ENCODE peak calls at places on chromosome 11, in eight cellular contexts. J, W, C, N, O, E, I and X are unnamed samples.

GRCh38 chr11:103935219-103935618 is 101.2 kb upstream of the DDI1 start:
- DNase-seq in O (no peak), C (no peak), I (no peak), W (no peak), N (no peak), J (no peak), E (no peak), X (no peak)

GRCh38 chr11:13970986-13971385 is 8.5 kb downstream of the SPON1 start:
- DNase-seq in C (peak), J (no peak), E (peak), O (peak), N (peak), I (peak), W (no peak), X (no peak)

GRCh38 chr11:134282121-134283045 is 6.2 kb downstream of the GLB1L3 start:
- DNase-seq in N (no peak), E (no peak), J (no peak), O (no peak), W (no peak), I (peak), C (no peak), X (no peak)

GRCh38 chr11:45872513-45873356 is 12.7 kb upstream of the MAPK8IP1 start:
- DNase-seq in E (no peak), J (no peak), N (peak), C (peak), I (peak), W (peak), O (peak), X (no peak)

GRCh38 chr11:122556605-122557004 is 98.9 kb upstream of the UBASH3B start:
- DNase-seq in N (no peak), O (no peak), I (no peak), C (no peak), E (peak), J (no peak), W (peak), X (no peak)

GRCh38 chr11:45098929-45099328 is 47.5 kb upstream of the PRDM11 start:
- DNase-seq in O (peak), E (no peak), W (no peak), N (no peak), C (no peak), I (no peak), J (no peak), X (peak)

GRCh38 chr11:40188848-40189247 is 1270.6 kb downstream of the LRRC4C start:
- DNase-seq in W (no peak), N (no peak), O (no peak), I (peak), J (no peak), E (no peak), C (peak), X (no peak)

GRCh38 chr11:79932612-79933011 is 491.8 kb upstream of the TENM4 start:
- DNase-seq in C (no peak), O (no peak), J (no peak), I (no peak), N (no peak), W (no peak), E (no peak), X (no peak)

GRCh38 chr11:68641880-68642279 is 42.5 kb upstream of the GAL start:
- DNase-seq in C (no peak), E (no peak), N (no peak), O (peak), I (no peak), W (no peak), J (no peak), X (no peak)

GRCh38 chr11:77196961-77197360 is 68.9 kb downstream of the MYO7A start:
- DNase-seq in I (no peak), N (no peak), C (no peak), O (no peak), W (peak), E (no peak), J (no peak), X (no peak)

GRCh38 chr11:11843233-11843632 is 1.5 kb downstream of the USP47 start:
- DNase-seq in E (no peak), W (no peak), N (peak), O (no peak), C (peak), I (no peak), J (peak), X (no peak)

GRCh38 chr11:69750875-69751597 is 24.1 kb downstream of the FGF4 start:
- DNase-seq in C (no peak), N (no peak), W (no peak), J (no peak), I (no peak), O (no peak), E (no peak), X (no peak)

GRCh38 chr11:118055966-118056365 is 20.9 kb upstream of the TMPRSS4 start:
- DNase-seq in E (peak), W (no peak), J (no peak), I (no peak), N (no peak), C (no peak), O (no peak), X (peak)

GRCh38 chr11:64614927-64615326 is 23.9 kb downstream of the SLC22A12 start:
- DNase-seq in J (no peak), W (no peak), N (no peak), O (no peak), C (no peak), I (no peak), E (no peak), X (no peak)

GRCh38 chr11:44992181-44992582 is 41.5 kb upstream of the TP53I11 start:
- DNase-seq in E (no peak), C (no peak), W (no peak), J (no peak), I (peak), N (no peak), O (no peak), X (peak)

GRCh38 chr11:105673089-105673488 is 63.2 kb downstream of the GRIA4 start:
- DNase-seq in I (no peak), N (no peak), J (no peak), W (no peak), C (peak), E (no peak), O (no peak), X (no peak)

GRCh38 chr11:105297463-105297862 is 157.9 kb upstream of the CARD18 start:
- DNase-seq in E (no peak), W (no peak), C (no peak), N (no peak), J (no peak), I (no peak), O (no peak), X (no peak)

GRCh38 chr11:59114344-59114743 is 7.3 kb downstream of the FAM111B start:
- DNase-seq in J (no peak), C (no peak), O (no peak), N (no peak), W (no peak), E (no peak), I (no peak), X (no peak)

GRCh38 chr11:6611092-6612007 is 666 bp downstream of the TAF10 start:
- DNase-seq in I (no peak), C (no peak), J (no peak), E (peak), W (peak), O (no peak), N (no peak), X (no peak)

GRCh38 chr11:3855808-3856491 is 486 bp downstream of the STIM1 start:
- DNase-seq in O (no peak), W (peak), C (no peak), I (peak), E (peak), J (no peak), N (peak), X (peak)

DNA sequence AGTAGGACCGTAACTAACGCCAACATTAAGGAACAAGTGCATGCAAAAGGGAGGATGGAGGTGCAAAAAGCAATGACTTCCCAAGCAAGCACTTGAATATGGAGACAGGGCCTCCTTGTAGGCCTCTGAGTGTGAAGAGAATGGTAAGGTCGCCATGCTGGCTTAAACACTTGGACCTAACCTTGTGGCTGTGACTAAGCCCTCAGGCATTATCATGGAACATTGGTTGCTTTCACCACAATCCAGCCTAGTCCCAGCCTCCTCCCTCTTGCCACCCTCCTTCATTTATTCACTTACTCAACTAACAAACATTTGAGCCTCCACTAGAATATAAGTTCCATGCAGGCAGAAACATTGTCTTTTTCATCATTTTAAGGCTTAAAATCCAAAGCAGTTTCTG is 11.9 kb upstream of the SYTL2 start:
- DNase-seq in E (no peak), C (no peak), J (no peak), N (no peak), I (no peak), W (no peak), O (no peak), X (no peak)
- TF ChIP-seq EP300 in E (no peak), C (no peak), J (no peak), N (no peak), I (no peak), W (no peak), O (no peak), X (no peak)

GRCh38 chr11:15158351-15159015 is 43.8 kb downstream of the INSC start:
- DNase-seq in E (no peak), J (no peak), W (no peak), I (no peak), N (no peak), C (no peak), O (no peak), X (no peak)
- TF ChIP-seq EP300 in E (no peak), J (no peak), W (no peak), I (no peak), N (no peak), C (no peak), O (no peak), X (no peak)

DNA sequence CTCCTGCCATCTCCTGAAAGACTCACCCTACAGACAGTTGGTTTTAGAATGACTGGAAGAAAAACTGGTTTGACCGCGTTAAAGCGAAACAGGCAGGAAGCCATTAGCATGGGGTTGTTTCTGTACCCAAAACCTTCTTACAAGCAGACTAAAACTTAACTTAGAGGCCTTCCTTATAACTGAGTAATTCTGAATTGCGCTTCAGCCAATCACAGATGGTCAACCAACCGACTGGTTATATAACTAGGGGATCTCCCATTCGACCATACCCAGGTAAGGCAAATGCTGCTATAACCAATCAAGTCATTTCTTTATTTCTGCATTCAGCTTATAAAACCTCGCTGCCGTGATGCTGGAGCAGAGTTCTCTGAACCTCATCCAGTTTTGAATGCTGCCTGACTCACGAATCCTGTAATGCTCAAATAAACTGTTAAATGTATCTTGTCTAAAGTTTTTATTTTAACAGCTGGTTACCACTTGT is 87.8 kb upstream of the DRD2 start:
- DNase-seq in J (no peak), C (no peak), E (no peak), W (no peak), N (no peak), I (no peak), O (no peak), X (no peak)
- TF ChIP-seq EP300 in J (no peak), C (no peak), E (no peak), W (no peak), N (no peak), I (no peak), O (no peak), X (no peak)

DNA sequence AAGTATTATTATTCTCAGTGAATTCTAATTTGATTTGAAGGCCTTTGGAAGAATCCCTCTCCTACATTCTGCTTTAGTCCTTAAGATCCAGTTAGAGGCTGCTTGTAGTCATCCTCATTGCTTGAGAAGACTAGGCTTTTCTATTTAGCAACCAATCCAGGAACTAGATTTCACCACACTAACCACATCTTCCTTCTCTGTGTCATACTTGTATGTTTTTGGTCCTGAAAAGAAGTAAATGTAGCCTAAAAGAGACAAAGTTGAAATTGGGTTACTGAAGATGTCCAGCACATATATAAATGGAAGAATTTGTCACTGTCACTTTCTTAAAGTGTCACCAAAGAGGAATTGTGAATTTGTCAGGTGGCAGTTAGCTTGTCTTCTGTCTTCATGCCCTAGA is 46.6 kb upstream of the MMP7 start:
- DNase-seq in O (no peak), N (no peak), E (no peak), I (no peak), W (no peak), J (no peak), C (no peak), X (no peak)
- TF ChIP-seq EP300 in O (no peak), N (no peak), E (no peak), I (no peak), W (no peak), J (no peak), C (no peak), X (no peak)

GRCh38 chr11:71342951-71343827 is 90.8 kb upstream of the SHANK2 start:
- DNase-seq in I (peak), J (no peak), C (peak), N (peak), E (peak), W (no peak), O (peak), X (no peak)
- TF ChIP-seq EP300 in I (no peak), J (no peak), C (no peak), N (no peak), E (no peak), W (no peak), O (no peak), X (no peak)

GRCh38 chr11:47616726-47617416 is 22.7 kb upstream of the C1QTNF4 start:
- DNase-seq in I (no peak), J (peak), W (no peak), N (peak), E (peak), O (no peak), C (peak), X (peak)

GRCh38 chr11:47615249-47615648 is 21.0 kb upstream of the C1QTNF4 start:
- DNase-seq in N (no peak), O (no peak), J (no peak), W (no peak), I (no peak), C (no peak), E (no peak), X (no peak)

GRCh38 chr11:47626234-47626633 is 16.1 kb downstream of the MTCH2 start:
- DNase-seq in W (no peak), E (no peak), O (no peak), I (no peak), C (no peak), J (no peak), N (no peak), X (no peak)

GRCh38 chr11:47617417-47617809 is 23.2 kb upstream of the C1QTNF4 start:
- DNase-seq in C (no peak), O (no peak), J (no peak), E (no peak), W (no peak), N (no peak), I (no peak), X (no peak)

DNA sequence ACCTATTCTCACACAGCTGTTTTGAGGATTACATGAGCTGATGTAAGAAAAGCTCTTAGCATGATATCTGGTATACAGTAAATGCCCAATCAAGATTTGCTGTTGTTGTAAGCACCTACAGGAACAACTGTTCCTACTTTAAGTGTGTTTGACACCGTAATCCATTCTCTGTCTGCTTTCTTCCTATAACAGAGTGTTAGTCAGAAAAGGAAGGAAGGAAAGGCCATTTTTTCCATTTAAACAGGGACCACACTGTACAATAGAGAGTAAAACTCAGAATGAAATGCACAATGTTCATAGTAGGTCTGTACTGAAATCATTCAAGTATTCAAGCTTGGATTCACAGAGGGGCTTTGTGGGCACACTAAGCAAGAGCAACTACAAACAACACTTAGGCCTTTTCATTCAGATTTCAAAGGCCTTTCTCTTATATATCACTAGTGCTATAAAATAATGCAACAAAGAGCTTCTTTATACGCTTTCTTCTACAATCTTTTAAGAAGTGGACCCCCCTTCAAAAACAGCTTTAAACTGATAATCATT is 21.5 kb downstream of the MTCH2 start:
- DNase-seq in N (no peak), W (no peak), I (no peak), E (no peak), C (no peak), O (no peak), J (no peak), X (no peak)
- TF ChIP-seq EP300 in N (no peak), W (no peak), I (no peak), E (no peak), C (no peak), O (no peak), J (no peak), X (no peak)

GRCh38 chr11:2777396-2777795 is 77.6 kb upstream of the KCNQ1OT1 start:
- DNase-seq in O (no peak), W (peak), E (no peak), J (no peak), C (no peak), N (peak), I (peak), X (no peak)
- TF ChIP-seq EP300 in O (no peak), W (no peak), E (no peak), J (no peak), C (no peak), N (no peak), I (no peak), X (no peak)

DNA sequence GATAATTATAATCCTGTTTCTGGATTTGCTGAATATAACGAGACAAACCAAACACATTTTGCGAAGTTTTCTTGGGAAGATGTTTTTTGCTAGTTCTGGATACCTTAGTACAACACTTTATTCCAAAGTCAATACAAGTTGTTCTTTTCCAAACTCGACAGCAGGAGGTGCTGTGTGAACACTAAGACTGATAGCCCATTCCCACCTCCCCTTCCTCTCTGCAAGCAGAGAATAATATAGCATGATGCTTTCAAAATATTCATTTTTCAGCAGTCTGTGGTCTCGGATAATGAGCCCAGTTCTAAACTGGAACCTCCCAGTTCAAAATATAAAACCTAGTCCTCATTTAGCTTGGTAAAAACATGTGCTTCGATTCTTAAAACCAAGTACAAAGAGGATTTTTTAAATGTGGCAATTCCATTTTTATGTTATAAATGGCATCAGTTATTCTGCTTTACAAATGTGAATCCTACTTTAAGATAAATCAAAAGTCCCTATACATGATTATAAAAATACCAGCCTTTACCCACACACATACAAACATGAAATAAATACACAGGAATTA is 129.1 kb downstream of the DCDC1 start:
- DNase-seq in N (peak), I (no peak), W (no peak), E (no peak), O (peak), C (peak), J (peak), X (no peak)
- TF ChIP-seq EP300 in N (no peak), I (no peak), W (no peak), E (no peak), O (no peak), C (no peak), J (no peak), X (no peak)

GRCh38 chr11:112844530-112844929 is 116.7 kb upstream of the NCAM1 start:
- DNase-seq in N (no peak), E (no peak), O (no peak), W (no peak), C (no peak), I (no peak), J (no peak), X (no peak)
- TF ChIP-seq EP300 in N (no peak), E (no peak), O (no peak), W (no peak), C (no peak), I (no peak), J (no peak), X (no peak)

DNA sequence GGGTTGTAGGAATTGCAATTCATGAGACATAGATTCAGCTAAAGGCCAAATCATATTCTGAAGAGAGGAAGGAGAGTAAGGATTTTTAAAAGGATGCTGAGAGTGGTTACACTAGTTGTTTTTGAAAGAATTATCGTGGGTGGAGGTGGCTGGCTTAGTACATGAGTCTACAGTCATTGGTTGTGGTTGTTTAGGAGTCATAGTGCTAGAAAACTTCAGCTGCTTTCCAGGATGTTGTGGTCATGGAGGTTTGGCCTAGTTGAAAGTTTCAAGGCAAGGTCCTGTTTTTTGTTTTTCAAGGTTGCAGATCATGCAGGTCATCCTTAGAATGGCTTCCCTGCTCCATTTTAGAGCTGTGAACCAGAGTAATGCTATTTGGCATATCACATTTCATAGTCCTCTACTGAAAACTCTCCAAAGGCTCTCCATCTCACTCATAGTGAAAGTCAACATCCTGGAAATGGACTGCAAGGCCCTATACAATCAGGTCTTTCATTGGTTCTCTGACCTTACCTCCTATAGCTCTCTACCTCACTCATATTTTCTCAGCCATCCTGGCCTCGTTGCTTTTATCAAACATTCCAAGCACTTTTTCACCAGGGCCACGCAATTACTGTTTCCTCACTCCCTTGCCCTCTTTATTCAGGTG is 26.1 kb upstream of the ZBTB44 start:
- DNase-seq in I (no peak), J (no peak), W (no peak), E (no peak), C (no peak), N (no peak), O (no peak), X (no peak)
- TF ChIP-seq EP300 in I (no peak), J (no peak), W (no peak), E (no peak), C (no peak), N (no peak), O (no peak), X (no peak)